ENCODE peak calls at places on chromosome 16, in four cellular contexts. H is HepG2, J is A549, P is GM23338. S is an unnamed sample.

GRCh38 chr16:2761472-2761871 is 9.0 kb downstream of the SRRM2 start:
- DNase-seq in H (no peak), J (no peak), P (no peak), S (no peak)

GRCh38 chr16:54633943-54634362 is 296.7 kb upstream of the IRX5 start:
- DNase-seq in P (peak), H (peak), J (peak), S (no peak)

GRCh38 chr16:64152010-64152767 is 969.7 kb downstream of the CDH11 start:
- DNase-seq in J (no peak), H (no peak), P (no peak), S (no peak)

GRCh38 chr16:67731071-67731810 is 12.1 kb upstream of the GFOD2 start:
- DNase-seq in P (no peak), H (no peak), J (no peak), S (no peak)

GRCh38 chr16:85484337-85485295 is 128.5 kb upstream of the GSE1 start:
- DNase-seq in J (no peak), P (no peak), H (no peak), S (no peak)

GRCh38 chr16:24834459-24835335 is 11.1 kb upstream of the SLC5A11 start:
- DNase-seq in J (peak), P (peak), H (peak), S (no peak)

GRCh38 chr16:56824335-56824734 is 40.7 kb upstream of the SLC12A3 start:
- DNase-seq in P (peak), J (peak), H (peak), S (no peak)

GRCh38 chr16:51404386-51404785 is 253.3 kb upstream of the SALL1 start:
- DNase-seq in J (no peak), P (no peak), H (no peak), S (no peak)

GRCh38 chr16:24118126-24118821 is 137.9 kb upstream of the CACNG3 start:
- DNase-seq in H (no peak), P (no peak), J (no peak), S (no peak)

GRCh38 chr16:12675852-12676251 is 127.8 kb downstream of the CPPED1 start:
- DNase-seq in H (no peak), P (no peak), J (peak), S (no peak)

GRCh38 chr16:3720418-3720817 is 3.1 kb upstream of the TRAP1 start:
- DNase-seq in P (no peak), H (no peak), J (no peak), S (no peak)

GRCh38 chr16:35414563-35414962 is 1955.2 kb downstream of the TP53TG3F start:
- DNase-seq in J (no peak), P (no peak), H (no peak), S (no peak)

GRCh38 chr16:24983521-24983920 is 31.6 kb downstream of the ARHGAP17 start:
- DNase-seq in H (no peak), J (no peak), P (no peak), S (no peak)

GRCh38 chr16:56278196-56278855 is 87.0 kb downstream of the GNAO1 start:
- DNase-seq in J (no peak), H (no peak), P (no peak), S (no peak)

GRCh38 chr16:49362230-49362629 is 11.4 kb upstream of the C16orf78 start:
- DNase-seq in P (peak), J (no peak), H (no peak), S (no peak)

DNA sequence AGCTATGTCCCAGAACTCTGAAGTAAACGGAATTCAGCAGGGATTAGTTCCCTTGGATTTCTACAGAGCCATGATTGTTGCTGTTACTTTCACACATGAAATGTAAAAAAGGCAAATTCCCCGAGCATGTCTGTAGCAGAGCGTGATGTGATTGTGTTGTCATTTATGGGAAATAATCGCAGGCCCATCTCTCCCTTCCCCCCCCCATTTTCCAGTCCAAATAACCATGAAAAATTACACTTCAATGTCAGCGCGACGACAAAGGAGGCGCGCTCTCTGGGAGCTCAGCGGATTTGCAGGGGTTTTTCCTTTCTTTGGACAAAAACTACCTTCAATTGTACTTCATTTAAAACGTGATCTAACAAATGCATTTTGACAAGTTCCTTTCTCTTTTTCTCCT is 208.9 kb downstream of the ZFHX3 start:
- DNase-seq in P (no peak), H (no peak), J (no peak), S (no peak)
- TF ChIP-seq REST in P (no peak), H (no peak), J (no peak), S (no peak)

GRCh38 chr16:73048292-73049050 is 543 bp upstream of the ZFHX3 start:
- DNase-seq in H (peak), P (peak), J (no peak), S (no peak)

GRCh38 chr16:73049051-73049910 is 1.4 kb upstream of the ZFHX3 start:
- DNase-seq in J (no peak), P (no peak), H (no peak), S (no peak)

GRCh38 chr16:73047221-73047535 is 750 bp downstream of the ZFHX3 start:
- DNase-seq in H (no peak), J (no peak), P (no peak), S (no peak)

GRCh38 chr16:73046484-73047214 is 1.3 kb downstream of the ZFHX3 start:
- DNase-seq in J (no peak), P (no peak), H (no peak), S (no peak)

GRCh38 chr16:73047536-73048291 is at the start of gene ZFHX3:
- DNase-seq in P (peak), J (no peak), H (peak), S (no peak)
- TF ChIP-seq REST in P (no peak), J (no peak), H (no peak), S (no peak)

GRCh38 chr16:87178177-87178863 is 138.9 kb downstream of the C16orf95 start:
- DNase-seq in H (no peak), P (peak), J (no peak), S (no peak)

GRCh38 chr16:87180069-87180468 is 137.1 kb downstream of the C16orf95 start:
- DNase-seq in H (no peak), J (no peak), P (no peak), S (no peak)

GRCh38 chr16:87177627-87178026 is 139.6 kb downstream of the C16orf95 start:
- DNase-seq in P (no peak), H (no peak), J (no peak), S (no peak)

GRCh38 chr16:87176735-87177134 is 140.5 kb downstream of the C16orf95 start:
- DNase-seq in P (no peak), H (no peak), J (no peak), S (no peak)

GRCh38 chr16:87178977-87179376 is 138.2 kb downstream of the C16orf95 start:
- DNase-seq in H (no peak), J (no peak), P (peak), S (no peak)
- TF ChIP-seq REST in H (no peak), J (no peak), P (no peak), S (no peak)

GRCh38 chr16:17768257-17768656 is 297.5 kb upstream of the XYLT1 start:
- DNase-seq in P (no peak), H (no peak), J (no peak), S (no peak)
- TF ChIP-seq REST in P (no peak), H (no peak), J (no peak), S (no peak)

GRCh38 chr16:75264999-75265910 is 13.8 kb upstream of the BCAR1 start:
- DNase-seq in H (no peak), J (no peak), P (peak), S (no peak)

GRCh38 chr16:75262800-75263127 is 11.3 kb upstream of the BCAR1 start:
- DNase-seq in H (no peak), P (no peak), J (no peak), S (no peak)

GRCh38 chr16:75263291-75263962 is 12.0 kb upstream of the BCAR1 start:
- DNase-seq in P (no peak), H (no peak), J (no peak), S (no peak)

GRCh38 chr16:75264531-75264998 is 13.1 kb upstream of the BCAR1 start:
- DNase-seq in H (no peak), P (no peak), J (no peak), S (no peak)

DNA sequence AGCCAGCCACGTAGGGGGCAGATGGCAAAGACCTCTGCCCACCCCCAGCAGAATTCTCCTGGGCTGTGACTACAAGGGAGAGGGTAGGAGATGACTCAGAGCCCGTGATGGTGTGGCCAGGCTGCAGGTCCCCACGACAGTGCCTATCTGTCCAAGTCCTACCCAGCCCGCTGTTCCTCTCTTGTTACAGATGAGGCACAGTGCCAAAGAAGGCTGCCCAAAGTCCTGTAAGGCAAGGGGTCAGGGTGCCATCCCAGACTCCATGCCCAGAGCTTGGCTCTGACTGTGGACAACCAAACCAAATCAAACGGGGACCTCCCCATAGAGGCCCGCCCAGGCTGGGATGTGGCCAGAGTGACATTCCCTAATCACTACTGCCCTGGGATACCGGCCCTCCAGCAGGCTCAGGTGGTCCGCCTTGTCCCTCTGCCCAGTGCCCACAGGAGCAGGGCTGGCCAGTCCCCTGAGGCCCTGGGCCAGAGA is 12.6 kb upstream of the BCAR1 start:
- DNase-seq in P (no peak), H (no peak), J (no peak), S (no peak)
- TF ChIP-seq REST in P (no peak), H (no peak), J (no peak), S (no peak)